ENCODE peak calls at places on chromosomes 7 and 10, in four cellular contexts. Z, W, G and T are unnamed samples.

GRCh38 chr10:77685494-77685893 is 47.9 kb upstream of the KCNMA1 start:
- DNase-seq in Z (no peak), W (no peak), G (no peak), T (no peak)

GRCh38 chr7:151157645-151158329 is 9.7 kb downstream of the GBX1 start:
- DNase-seq in Z (no peak), W (no peak), G (no peak), T (no peak)

GRCh38 chr10:123636598-123637325 is 29.4 kb upstream of the GPR26 start:
- DNase-seq in Z (no peak), W (peak), G (no peak), T (no peak)

GRCh38 chr10:3069876-3070275 is 2.5 kb downstream of the PFKP start:
- DNase-seq in Z (no peak), W (no peak), G (no peak), T (no peak)

GRCh38 chr10:47021850-47022249 is 110.6 kb downstream of the PTPN20 start:
- DNase-seq in Z (no peak), W (no peak), G (no peak), T (no peak)

GRCh38 chr7:43625977-43626376 is 43.1 kb downstream of the STK17A start:
- DNase-seq in Z (no peak), W (no peak), G (no peak), T (no peak)

GRCh38 chr10:64430690-64431323 is 909.6 kb downstream of the REEP3 start:
- DNase-seq in Z (peak), W (peak), G (no peak), T (no peak)

GRCh38 chr7:158816995-158817394 is 12.3 kb downstream of the ESYT2 start:
- DNase-seq in Z (no peak), W (no peak), G (no peak), T (no peak)

GRCh38 chr7:2034291-2035201 is 198.2 kb downstream of the MAD1L1 start:
- DNase-seq in Z (no peak), W (no peak), G (no peak), T (no peak)

GRCh38 chr7:130141161-130141857 is 63.9 kb downstream of the TMEM209 start:
- DNase-seq in Z (peak), W (no peak), G (peak), T (no peak)
- TF ChIP-seq CTCF in Z (no peak), W (no peak), G (no peak), T (no peak)

GRCh38 chr7:128210036-128210347 is 31.1 kb upstream of the LEP start:
- DNase-seq in Z (no peak), W (no peak), G (no peak), T (no peak)

GRCh38 chr7:128207609-128208008 is 33.5 kb upstream of the LEP start:
- DNase-seq in Z (no peak), W (no peak), G (no peak), T (no peak)

GRCh38 chr7:128210590-128211570 is 30.2 kb upstream of the LEP start:
- DNase-seq in Z (no peak), W (no peak), G (no peak), T (no peak)

GRCh38 chr7:128211626-128212025 is 29.5 kb upstream of the LEP start:
- DNase-seq in Z (no peak), W (no peak), G (no peak), T (no peak)

DNA sequence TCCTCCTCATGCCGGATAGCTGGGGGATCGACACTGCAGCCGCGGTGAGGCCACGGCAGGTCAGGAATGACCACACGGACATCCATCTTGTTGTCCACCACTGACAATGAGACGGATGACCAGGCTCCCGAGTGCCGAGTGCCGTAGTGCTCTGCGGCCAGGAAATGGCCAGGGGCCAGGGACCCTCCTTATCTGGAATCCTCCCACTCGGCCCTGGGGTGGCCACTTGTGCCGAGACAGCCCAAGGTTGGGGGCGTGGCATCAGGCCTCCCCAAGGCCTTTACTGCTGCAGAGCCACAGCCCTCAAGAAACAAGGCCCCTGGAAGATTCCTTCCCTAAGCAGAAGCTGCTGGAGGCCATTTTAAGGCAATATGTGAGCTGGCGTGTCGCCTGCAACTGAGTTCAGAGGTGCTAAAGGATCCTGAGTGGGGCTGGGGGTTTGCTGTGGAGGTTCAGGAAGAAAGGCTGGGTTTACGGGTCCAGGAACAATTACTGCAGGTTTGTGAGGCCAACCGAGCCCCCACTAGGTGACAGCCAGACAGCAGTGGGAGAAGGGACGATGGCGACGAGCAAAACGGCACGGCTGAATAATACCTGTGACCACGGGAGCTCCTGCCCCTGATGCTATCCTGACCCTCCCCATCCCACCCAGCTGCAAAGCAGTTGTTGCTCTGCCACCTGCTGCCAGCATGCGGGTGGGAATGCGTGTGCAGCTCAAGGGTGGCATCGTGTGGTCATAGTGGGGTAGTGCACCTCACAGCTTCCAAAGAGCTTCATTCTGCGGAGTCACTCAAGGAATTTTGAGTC is 31.6 kb upstream of the LEP start:
- DNase-seq in Z (peak), W (peak), G (peak), T (peak)
- TF ChIP-seq CTCF in Z (peak), W (peak), G (peak), T (peak)

GRCh38 chr10:37434091-37434490 is 308.7 kb downstream of the ANKRD30A start:
- DNase-seq in Z (no peak), W (no peak), G (no peak), T (no peak)
- TF ChIP-seq CTCF in Z (no peak), W (no peak), G (no peak), T (no peak)

GRCh38 chr7:47531584-47532492 is 50.1 kb downstream of the TNS3 start:
- DNase-seq in Z (no peak), W (no peak), G (no peak), T (no peak)

GRCh38 chr7:47535704-47536628 is 45.9 kb downstream of the TNS3 start:
- DNase-seq in Z (peak), W (no peak), G (no peak), T (no peak)

GRCh38 chr7:47536705-47537611 is 45.0 kb downstream of the TNS3 start:
- DNase-seq in Z (peak), W (no peak), G (peak), T (peak)

GRCh38 chr7:47535033-47535703 is 46.7 kb downstream of the TNS3 start:
- DNase-seq in Z (no peak), W (no peak), G (no peak), T (no peak)

DNA sequence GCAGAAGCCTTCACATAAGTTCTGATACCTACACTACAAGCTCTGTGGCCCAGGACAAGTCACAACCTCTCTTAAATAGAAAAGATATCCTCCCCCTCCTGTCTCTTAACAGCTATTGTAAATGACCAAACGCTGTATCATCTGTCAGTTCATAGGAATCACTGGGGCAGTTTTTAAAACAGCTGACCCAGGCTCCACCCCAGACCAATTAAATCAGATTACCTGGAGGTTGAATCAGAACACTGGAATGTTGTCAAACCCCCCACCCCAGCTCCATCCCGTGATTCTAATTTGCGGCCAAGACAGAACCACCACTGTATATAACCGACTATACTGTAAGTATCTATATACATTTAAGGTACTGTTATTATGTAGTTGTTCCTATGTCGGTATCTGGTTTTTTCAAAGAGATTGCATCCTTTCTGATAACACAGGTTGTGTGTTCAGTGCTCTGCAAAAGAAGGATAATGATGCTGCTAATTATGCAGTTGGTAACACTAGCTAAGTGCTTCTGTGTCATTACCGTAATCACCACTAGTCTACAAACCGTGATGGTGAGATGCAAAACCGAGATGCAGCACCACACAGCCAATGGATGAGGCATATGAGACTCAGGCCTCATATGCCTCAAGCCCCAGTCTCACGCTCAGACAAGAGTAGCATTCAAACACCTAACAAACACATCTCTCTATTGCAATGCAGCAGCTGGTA is 47.4 kb downstream of the TNS3 start:
- DNase-seq in Z (no peak), W (no peak), G (no peak), T (no peak)
- TF ChIP-seq CTCF in Z (no peak), W (no peak), G (peak), T (no peak)

GRCh38 chr7:107891619-107892366 is 810 bp downstream of the DLD start:
- DNase-seq in Z (no peak), W (no peak), G (no peak), T (no peak)

GRCh38 chr7:107889992-107890391 is 991 bp upstream of the DLD start:
- DNase-seq in Z (no peak), W (no peak), G (no peak), T (no peak)

GRCh38 chr7:107890493-107890961 is 456 bp upstream of the DLD start:
- DNase-seq in Z (no peak), W (no peak), G (no peak), T (no peak)

GRCh38 chr7:107890962-107891618 is at the start of gene DLD:
- DNase-seq in Z (peak), W (peak), G (peak), T (peak)
- TF ChIP-seq CTCF in Z (no peak), W (no peak), G (no peak), T (no peak)

GRCh38 chr7:71486856-71487628 is 355.1 kb downstream of the GALNT17 start:
- DNase-seq in Z (no peak), W (no peak), G (no peak), T (peak)
- TF ChIP-seq CTCF in Z (no peak), W (no peak), G (no peak), T (no peak)